ENCODE peak calls at places on chromosomes 3 and 15, in six cellular contexts. U is heart right ventricle, I is neural progenitor cell, P is astrocyte, O is upper lobe of left lung, Q is left lung. D is an unnamed sample.

GRCh38 chr3:61247191-61247590 is 4.1 kb downstream of the FHIT start:
- DNase-seq in P (no peak), O (no peak), U (no peak), Q (no peak), I (no peak), D (no peak)

GRCh38 chr3:177613901-177614300 is 416.6 kb upstream of the TBL1XR1 start:
- DNase-seq in O (no peak), I (no peak), U (no peak), P (no peak), Q (no peak), D (no peak)

GRCh38 chr15:25061808-25062550 is 107.2 kb downstream of the SNRPN start:
- DNase-seq in U (no peak), O (peak; percentile 34), P (no peak), I (no peak), Q (no peak), D (no peak)

GRCh38 chr3:61448378-61448777 is 113.0 kb upstream of the PTPRG start:
- DNase-seq in O (no peak), Q (no peak), I (no peak), P (no peak), U (peak; percentile 6), D (no peak)

GRCh38 chr15:57060799-57061198 is 142.4 kb downstream of the TCF12 start:
- DNase-seq in I (no peak), P (peak; percentile 90), O (no peak), Q (no peak), U (no peak), D (no peak)

GRCh38 chr3:188037116-188037718 is 116.7 kb upstream of the LPP start:
- DNase-seq in I (peak; percentile 52), P (peak; percentile 19), U (peak; percentile 28), O (no peak), Q (no peak), D (no peak)

GRCh38 chr3:184145881-184146280 is 9.3 kb upstream of the DVL3 start:
- DNase-seq in O (no peak), I (no peak), P (no peak), U (no peak), Q (no peak), D (no peak)

GRCh38 chr3:14440531-14441239 is 38.3 kb downstream of the SLC6A6 start:
- DNase-seq in O (no peak), P (no peak), Q (peak; percentile 51), U (no peak), I (peak; percentile 92), D (no peak)

GRCh38 chr3:102006812-102007485 is 157.6 kb downstream of the NFKBIZ start:
- DNase-seq in Q (no peak), I (no peak), U (peak; percentile 29), P (peak; percentile 97), O (no peak), D (no peak)

GRCh38 chr3:78562318-78562717 is 1205.5 kb downstream of the ROBO1 start:
- DNase-seq in Q (no peak), P (no peak), U (no peak), I (no peak), O (no peak), D (no peak)

GRCh38 chr3:64685331-64685799 is 2.4 kb downstream of the ADAMTS9 start:
- DNase-seq in U (peak; percentile 75), Q (peak; percentile 64), I (no peak), O (peak; percentile 70), P (peak; percentile 51), D (no peak)

GRCh38 chr3:54596087-54596486 is 331.8 kb downstream of the LRTM1 start:
- DNase-seq in O (no peak), P (no peak), I (no peak), U (no peak), Q (no peak), D (no peak)

GRCh38 chr15:85336870-85337269 is 43.5 kb upstream of the AKAP13 start:
- DNase-seq in P (no peak), Q (no peak), U (peak; percentile 73), O (no peak), I (no peak), D (no peak)

GRCh38 chr3:63921741-63922482 is 9.7 kb upstream of the SCAANT1 start:
- DNase-seq in Q (no peak), I (no peak), U (no peak), O (no peak), P (no peak), D (no peak)

GRCh38 chr3:133881987-133882825 is 13.5 kb downstream of the RAB6B start:
- DNase-seq in O (no peak), P (no peak), I (no peak), U (no peak), Q (no peak), D (no peak)

GRCh38 chr15:63463793-63464192 is 40.6 kb upstream of the USP3 start:
- DNase-seq in O (no peak), I (no peak), U (no peak), P (no peak), Q (no peak), D (no peak)

GRCh38 chr3:60160105-60160791 is 1091.0 kb downstream of the FHIT start:
- DNase-seq in I (no peak), P (no peak), U (no peak), Q (no peak), O (no peak), D (no peak)

GRCh38 chr15:25797511-25798206 is 65.5 kb downstream of the ATP10A start:
- DNase-seq in P (no peak), U (no peak), I (no peak), O (no peak), Q (no peak), D (no peak)

GRCh38 chr3:67515778-67516177 is 138.6 kb downstream of the SUCLG2 start:
- DNase-seq in U (no peak), I (peak; percentile 33), P (no peak), O (no peak), Q (no peak), D (no peak)

GRCh38 chr3:119681279-119681678 is 4.1 kb upstream of the COX17 start:
- DNase-seq in Q (no peak), O (no peak), I (peak; percentile 25), U (no peak), P (peak; percentile 33), D (no peak)

GRCh38 chr15:88621789-88622604 is 857 bp downstream of the AEN start:
- DNase-seq in P (peak; percentile 51), U (no peak), I (peak; percentile 26), O (no peak), Q (no peak), D (peak; percentile 54)

GRCh38 chr15:88620995-88621772 is at the start of gene AEN:
- DNase-seq in Q (peak; percentile 97), P (peak; percentile 87), O (peak; percentile 98), I (peak; percentile 97), U (peak; percentile 96), D (peak; percentile 91)

GRCh38 chr15:88618686-88619085 is 2.5 kb upstream of the AEN start:
- DNase-seq in P (no peak), I (no peak), O (no peak), U (no peak), Q (no peak), D (no peak)

GRCh38 chr15:88617790-88618189 is 3.4 kb upstream of the AEN start:
- DNase-seq in O (no peak), Q (no peak), U (no peak), I (no peak), P (no peak), D (no peak)

GRCh38 chr15:88619796-88620195 is 1.3 kb upstream of the AEN start:
- DNase-seq in P (no peak), I (no peak), U (no peak), O (no peak), Q (no peak), D (no peak)
- TF ChIP-seq CTCF in P (no peak), I (no peak), U (no peak), O (no peak), Q (no peak), D (no peak)

GRCh38 chr15:51107612-51108011 is 12.9 kb upstream of the TNFAIP8L3 start:
- DNase-seq in Q (no peak), O (no peak), U (no peak), P (no peak), I (no peak), D (no peak)

GRCh38 chr15:51111061-51111460 is 16.4 kb upstream of the TNFAIP8L3 start:
- DNase-seq in O (no peak), U (no peak), I (no peak), Q (no peak), P (no peak), D (no peak)

GRCh38 chr15:51112078-51112477 is 17.4 kb upstream of the TNFAIP8L3 start:
- DNase-seq in Q (no peak), U (no peak), I (no peak), O (no peak), P (no peak), D (no peak)

GRCh38 chr15:51110171-51110570 is 15.5 kb upstream of the TNFAIP8L3 start:
- DNase-seq in I (no peak), U (no peak), Q (no peak), O (peak; percentile 17), P (no peak), D (no peak)

GRCh38 chr15:51108933-51109550 is 14.3 kb upstream of the TNFAIP8L3 start:
- DNase-seq in P (peak; percentile 100), O (no peak), Q (no peak), U (no peak), I (no peak), D (no peak)
- H3K27ac ChIP-seq in P (peak overlapping the region; percentile 59), O (peak overlapping the region; percentile 53), Q (no peak overlapping the region), U (no peak overlapping the region), I (no peak overlapping the region), D (no peak overlapping the region)

DNA sequence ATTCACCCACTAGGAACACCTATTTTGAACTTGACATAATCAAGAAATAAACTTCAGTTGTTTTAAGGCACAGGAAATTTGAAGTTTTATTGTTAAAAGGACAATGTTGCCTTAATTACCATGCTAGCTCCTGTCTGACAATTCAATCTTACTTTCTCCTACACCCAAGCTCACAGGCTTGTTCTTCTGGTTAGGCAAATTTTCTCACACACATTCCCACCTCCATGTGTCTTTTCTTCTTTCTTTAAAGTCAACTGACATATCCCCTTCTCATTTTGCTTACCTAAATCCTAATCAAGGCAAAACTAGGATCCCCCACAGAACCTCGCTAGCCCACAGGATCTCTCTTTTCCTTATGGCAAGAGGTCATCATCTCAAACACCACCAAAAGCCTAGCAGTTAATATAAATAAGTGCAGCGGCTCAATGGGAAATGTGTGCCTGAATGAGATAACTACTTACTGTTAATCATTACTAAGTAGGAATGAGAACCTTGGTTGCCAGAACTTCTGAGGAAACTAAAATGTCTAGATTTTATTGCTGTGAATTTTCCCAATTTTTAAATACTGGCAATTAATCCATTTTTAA is 189.3 kb downstream of the PLCH1 start:
- DNase-seq in U (no peak), P (no peak), Q (no peak), O (no peak), I (no peak), D (no peak)
- H3K4me1 ChIP-seq in U (no peaks in the 10 kb centered on the region), P (no peaks in the 10 kb centered on the region), Q (no peaks in the 10 kb centered on the region), O (peaks cover 3% of the 10 kb centered on the region), I (peaks cover 2% of the 10 kb centered on the region), D (peaks cover 9% of the 10 kb centered on the region)

DNA sequence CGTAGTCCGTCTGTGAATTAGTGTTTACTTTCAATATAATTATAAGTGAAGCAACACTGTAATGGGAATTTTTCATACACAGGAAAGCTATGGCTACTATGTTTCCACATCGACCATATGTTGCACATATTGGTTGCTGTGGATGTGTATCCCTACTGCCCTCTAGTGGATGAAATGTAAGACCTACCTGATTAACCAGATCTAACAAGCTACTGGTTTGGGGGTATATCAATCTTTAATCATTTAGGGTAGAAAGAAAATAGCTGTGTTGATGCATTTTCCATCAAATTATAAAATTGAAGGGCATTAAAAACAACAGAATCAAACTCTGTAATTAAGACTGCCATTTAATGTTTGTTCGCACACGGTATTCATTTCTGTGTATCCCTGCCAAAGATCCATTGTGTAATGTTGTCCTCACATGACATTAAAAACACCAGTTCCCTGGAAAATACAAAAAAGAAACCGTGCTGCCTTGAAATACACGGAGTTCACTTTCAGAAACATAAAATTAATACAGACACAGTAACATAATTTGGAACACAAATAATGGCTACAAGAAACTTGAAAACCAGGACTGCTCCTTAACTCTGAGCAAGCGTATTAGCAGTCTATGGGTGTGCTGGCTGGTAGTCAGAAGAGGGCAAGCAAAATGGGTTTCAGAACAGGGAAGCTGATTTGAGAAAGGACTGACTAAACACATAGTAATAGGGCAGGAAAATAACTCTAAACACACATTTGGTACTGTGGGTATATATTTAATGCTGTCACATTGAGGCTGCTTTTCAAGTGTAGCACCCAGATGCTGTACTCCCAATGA is 125.1 kb downstream of the TIGIT start:
- DNase-seq in P (peak; percentile 74), U (no peak), I (peak; percentile 69), O (no peak), Q (no peak), D (no peak)
- TF ChIP-seq CTCF in P (peak; percentile 75), U (peak; percentile 84), I (peak; percentile 92), O (peak; percentile 86), Q (peak; percentile 74), D (peak; percentile 93)